ENCODE peak calls at places on chromosomes 2 and 18, in seven cellular contexts. R is Karpas-422, U is WERI-Rb-1, P is trophoblast cell, Y is A673, L is heart left ventricle, V is uterus. S is an unnamed sample.

GRCh38 chr18:61605376-61606067 is 272.3 kb downstream of the CDH20 start:
- DNase-seq in R (no peak), L (no peak), V (no peak), U (no peak), Y (no peak), P (no peak), S (no peak)

GRCh38 chr2:36697424-36698066 is 1.0 kb downstream of the VIT start:
- DNase-seq in U (no peak), R (no peak), L (no peak), V (no peak), Y (no peak), P (no peak), S (no peak)

GRCh38 chr18:809985-810642 is 1.9 kb downstream of the YES1 start:
- DNase-seq in P (no peak), U (no peak), V (no peak), R (no peak), L (no peak), Y (no peak), S (no peak)

GRCh38 chr18:74951165-74951760 is 257.7 kb downstream of the PTGR3 start:
- DNase-seq in U (no peak), R (no peak), L (peak; percentile 53), V (no peak), Y (no peak), P (no peak), S (peak; percentile 55)

GRCh38 chr2:149597050-149598013 is 9.8 kb upstream of the MMADHC start:
- DNase-seq in P (peak; percentile 62), R (peak; percentile 86), L (no peak), Y (peak; percentile 84), U (peak; percentile 40), V (peak; percentile 37), S (peak; percentile 30)

GRCh38 chr2:176814740-176815367 is 397.7 kb upstream of the HNRNPA3 start:
- DNase-seq in L (no peak), Y (peak; percentile 73), P (no peak), U (no peak), V (no peak), R (peak; percentile 91), S (no peak)

GRCh38 chr2:4354164-4354563 is 650.8 kb downstream of the DCDC2C start:
- DNase-seq in L (no peak), V (no peak), P (no peak), Y (no peak), R (no peak), U (no peak), S (no peak)

GRCh38 chr2:17171446-17172049 is 346.7 kb downstream of the RAD51AP2 start:
- DNase-seq in V (no peak), R (peak; percentile 73), L (no peak), Y (peak; percentile 42), P (peak; percentile 37), U (peak; percentile 76), S (no peak)

GRCh38 chr2:43028188-43028587 is 198.2 kb downstream of the ZFP36L2 start:
- DNase-seq in V (no peak), R (no peak), Y (no peak), P (no peak), U (no peak), L (no peak), S (no peak)

GRCh38 chr18:58847383-58848071 is 17.1 kb upstream of the ZNF532 start:
- DNase-seq in L (peak; percentile 55), Y (peak; percentile 89), U (peak; percentile 38), V (no peak), P (peak; percentile 11), R (no peak), S (no peak)

GRCh38 chr2:123080331-123080730 is 944.8 kb upstream of the CNTNAP5 start:
- DNase-seq in U (no peak), R (no peak), V (no peak), Y (no peak), P (no peak), L (no peak), S (no peak)

GRCh38 chr2:201420442-201421113 is 30.7 kb downstream of the TRAK2 start:
- DNase-seq in U (no peak), P (no peak), V (no peak), L (no peak), R (no peak), Y (no peak), S (no peak)

DNA sequence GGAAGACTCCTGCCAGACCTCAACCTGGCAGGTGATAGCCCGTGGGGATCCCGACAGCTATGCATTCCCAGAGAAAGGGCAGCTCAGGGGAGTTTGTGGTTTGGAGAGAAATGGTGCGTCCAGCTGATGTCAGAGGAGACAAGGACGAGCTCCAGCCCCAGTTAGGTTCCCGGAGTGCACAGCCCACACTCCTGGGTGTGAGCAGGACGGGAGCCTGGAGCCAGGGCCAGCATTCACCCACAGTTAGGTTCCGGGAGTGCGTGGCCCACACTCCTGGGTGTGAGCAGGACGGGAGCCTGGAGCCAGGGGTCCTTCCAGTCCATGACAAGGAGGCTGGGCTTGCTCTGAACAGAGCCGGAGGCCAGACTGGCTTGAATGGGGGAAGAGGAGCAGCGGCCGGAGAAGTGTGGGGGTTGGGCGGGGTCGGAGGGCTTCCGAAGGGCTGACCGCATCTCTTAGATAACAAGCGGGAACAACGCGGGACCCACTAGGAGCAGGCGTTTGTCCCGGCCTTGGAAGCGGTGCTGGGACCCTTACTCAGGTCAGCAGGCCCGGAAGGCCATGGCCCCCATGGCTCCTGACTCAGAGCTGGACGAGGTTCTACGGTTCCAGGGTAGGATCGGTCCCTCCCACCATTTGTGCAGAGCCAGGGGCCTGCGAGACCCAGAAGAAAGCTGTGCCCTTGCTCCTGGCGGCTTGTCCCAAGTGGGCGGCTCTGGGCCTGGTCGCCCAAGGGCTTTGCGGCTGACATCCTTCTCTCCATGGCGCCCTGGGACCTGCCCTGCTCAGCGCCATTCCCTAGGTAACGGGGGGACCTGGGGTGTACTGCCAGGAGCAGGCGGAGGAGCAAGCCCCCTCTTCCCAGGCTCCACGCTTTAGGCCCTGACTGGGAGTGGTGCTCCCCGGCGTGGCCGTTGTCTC is 185.6 kb downstream of the RTP5 start:
- DNase-seq in U (no peak), Y (no peak), L (no peak), P (no peak), R (no peak), V (no peak), S (no peak)
- H3K27me3 ChIP-seq in U (no peaks in the 10 kb centered on the region), Y (no peaks in the 10 kb centered on the region), L (no peaks in the 10 kb centered on the region), P (no peaks in the 10 kb centered on the region), R (no peaks in the 10 kb centered on the region), V (peaks cover 8% of the 10 kb centered on the region), S (no peaks in the 10 kb centered on the region)

GRCh38 chr2:105779394-105779793 is 34.7 kb downstream of the NCK2 start:
- DNase-seq in V (no peak), R (no peak), Y (no peak), U (peak; percentile 77), P (no peak), L (no peak), S (no peak)
- H3K27ac ChIP-seq in V (no peak overlapping the region), R (no peak overlapping the region), Y (no peak overlapping the region), U (peak overlapping the region; percentile 32), P (no peak overlapping the region), L (no peak overlapping the region), S (no peak overlapping the region)

GRCh38 chr2:24049485-24050021 is at the start of gene FKBP1B:
- DNase-seq in L (peak; percentile 54), V (peak; percentile 66), P (peak; percentile 17), R (peak; percentile 85), Y (peak; percentile 47), U (no peak), S (peak; percentile 41)
- H3K27me3 ChIP-seq in L (no peaks in the 10 kb centered on the region), V (no peaks in the 10 kb centered on the region), P (no peaks in the 10 kb centered on the region), R (no peaks in the 10 kb centered on the region), Y (no peaks in the 10 kb centered on the region), U (no peaks in the 10 kb centered on the region), S (no peaks in the 10 kb centered on the region)

DNA sequence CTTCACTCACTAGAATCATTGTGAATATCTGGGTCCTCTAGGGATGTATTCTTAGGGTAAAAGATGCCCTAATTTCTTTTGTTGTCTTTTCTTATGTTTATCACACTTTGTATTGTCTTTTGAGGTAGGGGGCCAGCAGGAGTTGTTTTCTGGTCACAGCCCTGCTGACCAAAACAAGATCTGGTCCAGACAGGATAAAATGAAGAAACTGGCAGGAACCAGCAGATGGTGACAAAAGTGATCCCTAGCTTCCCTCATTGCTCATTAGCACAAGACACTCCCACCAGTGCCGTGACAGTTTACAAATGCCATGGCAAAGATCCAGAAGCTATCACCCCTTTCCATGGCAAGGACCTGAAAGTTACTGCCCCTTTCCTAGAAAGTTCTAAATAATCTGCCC is 81.7 kb upstream of the CCDC85A start:
- DNase-seq in U (no peak), P (no peak), R (no peak), L (no peak), Y (no peak), V (no peak), S (no peak)
- H3K27ac ChIP-seq in U (no peak overlapping the region), P (no peak overlapping the region), R (no peak overlapping the region), L (no peak overlapping the region), Y (no peak overlapping the region), V (no peak overlapping the region), S (no peak overlapping the region)

GRCh38 chr2:138470941-138471340 is 30.6 kb upstream of the SPOPL start:
- DNase-seq in Y (no peak), P (no peak), L (no peak), U (no peak), V (no peak), R (no peak), S (no peak)

GRCh38 chr2:138475394-138475793 is 26.2 kb upstream of the SPOPL start:
- DNase-seq in R (no peak), P (no peak), V (no peak), U (no peak), L (no peak), Y (no peak), S (no peak)

GRCh38 chr2:138476186-138476585 is 25.4 kb upstream of the SPOPL start:
- DNase-seq in U (no peak), Y (no peak), R (no peak), L (no peak), P (no peak), V (no peak), S (no peak)

GRCh38 chr2:138474093-138474834 is 27.3 kb upstream of the SPOPL start:
- DNase-seq in R (no peak), Y (no peak), V (no peak), U (no peak), P (no peak), L (no peak), S (no peak)

GRCh38 chr2:138476940-138477339 is 24.6 kb upstream of the SPOPL start:
- DNase-seq in V (no peak), Y (no peak), P (no peak), R (peak; percentile 49), L (no peak), U (no peak), S (no peak)
- H3K27me3 ChIP-seq in V (no peaks in the 10 kb centered on the region), Y (no peaks in the 10 kb centered on the region), P (no peaks in the 10 kb centered on the region), R (no peaks in the 10 kb centered on the region), L (no peaks in the 10 kb centered on the region), U (no peaks in the 10 kb centered on the region), S (no peaks in the 10 kb centered on the region)

GRCh38 chr2:165629776-165630175 is 160.3 kb downstream of the CSRNP3 start:
- DNase-seq in L (no peak), Y (no peak), U (no peak), P (no peak), R (no peak), V (no peak), S (no peak)
- H3K27ac ChIP-seq in L (no peak overlapping the region), Y (peak overlapping the region; percentile 75), U (no peak overlapping the region), P (no peak overlapping the region), R (no peak overlapping the region), V (no peak overlapping the region), S (no peak overlapping the region)

S was measured in tibial artery.